ENCODE peak calls at places on chromosomes 2 and 18, in ten cellular contexts. One of them, this sample, is unnamed.

GRCh38 chr2:113840463-113840975 is 49.4 kb upstream of the ACTR3 start:
- DNase-seq in endothelial cell: no peak
- DNase-seq in NCI-H2081: no peak
- DNase-seq in transverse colon: no peak
- DNase-seq in left cardiac atrium: no peak
- DNase-seq in stomach: no peak
- DNase-seq in caudate nucleus: no peak
- DNase-seq in foreskin keratinocyte: no peak
- DNase-seq in posterior cingulate gyrus: no peak
- DNase-seq in NCI-H510A: no peak
- DNase-seq in this sample: no peak

GRCh38 chr18:58640428-58640805 is 11.5 kb upstream of the ALPK2 start:
- DNase-seq in endothelial cell: no peak
- DNase-seq in NCI-H2081: no peak
- DNase-seq in transverse colon: no peak
- DNase-seq in left cardiac atrium: no peak
- DNase-seq in stomach: no peak
- DNase-seq in caudate nucleus: no peak
- DNase-seq in foreskin keratinocyte: peak
- DNase-seq in posterior cingulate gyrus: no peak
- DNase-seq in NCI-H510A: no peak
- DNase-seq in this sample: no peak

GRCh38 chr18:59456657-59457056 is 97.6 kb upstream of the LMAN1 start:
- DNase-seq in endothelial cell: no peak
- DNase-seq in NCI-H2081: peak
- DNase-seq in transverse colon: no peak
- DNase-seq in left cardiac atrium: no peak
- DNase-seq in stomach: no peak
- DNase-seq in caudate nucleus: no peak
- DNase-seq in foreskin keratinocyte: no peak
- DNase-seq in posterior cingulate gyrus: no peak
- DNase-seq in NCI-H510A: no peak
- DNase-seq in this sample: no peak

GRCh38 chr2:169676357-169676756 is 17.8 kb downstream of the CFAP210 start:
- DNase-seq in endothelial cell: no peak
- DNase-seq in NCI-H2081: no peak
- DNase-seq in transverse colon: no peak
- DNase-seq in left cardiac atrium: no peak
- DNase-seq in stomach: no peak
- DNase-seq in caudate nucleus: no peak
- DNase-seq in foreskin keratinocyte: no peak
- DNase-seq in posterior cingulate gyrus: no peak
- DNase-seq in NCI-H510A: no peak
- DNase-seq in this sample: no peak

GRCh38 chr2:74146929-74147728 is 583 bp downstream of the BOLA3 start:
- DNase-seq in endothelial cell: no peak
- DNase-seq in NCI-H2081: no peak
- DNase-seq in transverse colon: no peak
- DNase-seq in left cardiac atrium: no peak
- DNase-seq in stomach: no peak
- DNase-seq in caudate nucleus: no peak
- DNase-seq in foreskin keratinocyte: peak
- DNase-seq in posterior cingulate gyrus: no peak
- DNase-seq in NCI-H510A: no peak
- DNase-seq in this sample: peak

GRCh38 chr2:19988600-19988999 is 1.3 kb downstream of the WDR35 start:
- DNase-seq in endothelial cell: no peak
- DNase-seq in NCI-H2081: no peak
- DNase-seq in transverse colon: no peak
- DNase-seq in left cardiac atrium: no peak
- DNase-seq in stomach: no peak
- DNase-seq in caudate nucleus: no peak
- DNase-seq in foreskin keratinocyte: no peak
- DNase-seq in posterior cingulate gyrus: no peak
- DNase-seq in NCI-H510A: no peak
- DNase-seq in this sample: no peak

GRCh38 chr2:127157651-127158460 is 50.9 kb upstream of the BIN1 start:
- DNase-seq in endothelial cell: peak
- DNase-seq in NCI-H2081: no peak
- DNase-seq in transverse colon: no peak
- DNase-seq in left cardiac atrium: no peak
- DNase-seq in stomach: peak
- DNase-seq in caudate nucleus: no peak
- DNase-seq in foreskin keratinocyte: no peak
- DNase-seq in posterior cingulate gyrus: no peak
- DNase-seq in NCI-H510A: no peak
- DNase-seq in this sample: no peak

GRCh38 chr18:68439672-68440071 is 275.2 kb downstream of the TMX3 start:
- DNase-seq in endothelial cell: no peak
- DNase-seq in NCI-H2081: no peak
- DNase-seq in transverse colon: no peak
- DNase-seq in left cardiac atrium: no peak
- DNase-seq in stomach: no peak
- DNase-seq in caudate nucleus: no peak
- DNase-seq in foreskin keratinocyte: no peak
- DNase-seq in posterior cingulate gyrus: no peak
- DNase-seq in NCI-H510A: no peak
- DNase-seq in this sample: no peak

GRCh38 chr18:24672165-24672950 is 211.9 kb downstream of the HRH4 start:
- DNase-seq in endothelial cell: no peak
- DNase-seq in NCI-H2081: no peak
- DNase-seq in transverse colon: no peak
- DNase-seq in left cardiac atrium: no peak
- DNase-seq in stomach: no peak
- DNase-seq in caudate nucleus: no peak
- DNase-seq in foreskin keratinocyte: no peak
- DNase-seq in posterior cingulate gyrus: no peak
- DNase-seq in NCI-H510A: no peak
- DNase-seq in this sample: no peak

GRCh38 chr2:168562971-168563370 is 106.9 kb downstream of the CERS6 start:
- DNase-seq in endothelial cell: no peak
- DNase-seq in NCI-H2081: no peak
- DNase-seq in transverse colon: no peak
- DNase-seq in left cardiac atrium: no peak
- DNase-seq in stomach: no peak
- DNase-seq in caudate nucleus: no peak
- DNase-seq in foreskin keratinocyte: no peak
- DNase-seq in posterior cingulate gyrus: no peak
- DNase-seq in NCI-H510A: no peak
- DNase-seq in this sample: no peak

GRCh38 chr18:27583021-27583420 is 397.9 kb upstream of the CHST9 start:
- DNase-seq in endothelial cell: no peak
- DNase-seq in NCI-H2081: no peak
- DNase-seq in transverse colon: no peak
- DNase-seq in left cardiac atrium: no peak
- DNase-seq in stomach: no peak
- DNase-seq in caudate nucleus: no peak
- DNase-seq in foreskin keratinocyte: no peak
- DNase-seq in posterior cingulate gyrus: no peak
- DNase-seq in NCI-H510A: no peak
- DNase-seq in this sample: no peak

GRCh38 chr2:25233916-25234610 is 65.7 kb upstream of the POMC start:
- DNase-seq in endothelial cell: no peak
- DNase-seq in NCI-H2081: peak
- DNase-seq in transverse colon: no peak
- DNase-seq in left cardiac atrium: no peak
- DNase-seq in stomach: no peak
- DNase-seq in caudate nucleus: no peak
- DNase-seq in foreskin keratinocyte: no peak
- DNase-seq in posterior cingulate gyrus: no peak
- DNase-seq in NCI-H510A: no peak
- DNase-seq in this sample: no peak

GRCh38 chr2:199922856-199923255 is 11.8 kb downstream of the C2orf69 start:
- DNase-seq in endothelial cell: no peak
- DNase-seq in NCI-H2081: no peak
- DNase-seq in transverse colon: no peak
- DNase-seq in left cardiac atrium: no peak
- DNase-seq in stomach: no peak
- DNase-seq in caudate nucleus: peak
- DNase-seq in foreskin keratinocyte: no peak
- DNase-seq in posterior cingulate gyrus: no peak
- DNase-seq in NCI-H510A: no peak
- DNase-seq in this sample: no peak

GRCh38 chr2:168062054-168062453 is 185.3 kb downstream of the STK39 start:
- DNase-seq in endothelial cell: no peak
- DNase-seq in NCI-H2081: no peak
- DNase-seq in transverse colon: no peak
- DNase-seq in left cardiac atrium: no peak
- DNase-seq in stomach: no peak
- DNase-seq in caudate nucleus: no peak
- DNase-seq in foreskin keratinocyte: no peak
- DNase-seq in posterior cingulate gyrus: no peak
- DNase-seq in NCI-H510A: no peak
- DNase-seq in this sample: no peak

GRCh38 chr18:10689231-10689953 is 163.6 kb downstream of the NAPG start:
- DNase-seq in endothelial cell: no peak
- DNase-seq in NCI-H2081: no peak
- DNase-seq in transverse colon: no peak
- DNase-seq in left cardiac atrium: no peak
- DNase-seq in stomach: no peak
- DNase-seq in caudate nucleus: no peak
- DNase-seq in foreskin keratinocyte: no peak
- DNase-seq in posterior cingulate gyrus: no peak
- DNase-seq in NCI-H510A: no peak
- DNase-seq in this sample: no peak

GRCh38 chr2:148221166-148221565 is 200.3 kb downstream of the MBD5 start:
- DNase-seq in endothelial cell: no peak
- DNase-seq in NCI-H2081: no peak
- DNase-seq in transverse colon: no peak
- DNase-seq in left cardiac atrium: no peak
- DNase-seq in stomach: no peak
- DNase-seq in caudate nucleus: no peak
- DNase-seq in foreskin keratinocyte: no peak
- DNase-seq in posterior cingulate gyrus: no peak
- DNase-seq in NCI-H510A: no peak
- DNase-seq in this sample: no peak

GRCh38 chr2:8630676-8631464 is 51.0 kb upstream of the ID2 start:
- DNase-seq in endothelial cell: no peak
- DNase-seq in NCI-H2081: no peak
- DNase-seq in transverse colon: no peak
- DNase-seq in left cardiac atrium: no peak
- DNase-seq in stomach: no peak
- DNase-seq in caudate nucleus: no peak
- DNase-seq in foreskin keratinocyte: no peak
- DNase-seq in posterior cingulate gyrus: no peak
- DNase-seq in NCI-H510A: no peak
- DNase-seq in this sample: no peak

GRCh38 chr2:1824202-1824905 is 80.0 kb upstream of the PXDN start:
- DNase-seq in endothelial cell: no peak
- DNase-seq in NCI-H2081: no peak
- DNase-seq in transverse colon: peak
- DNase-seq in left cardiac atrium: no peak
- DNase-seq in stomach: no peak
- DNase-seq in caudate nucleus: peak
- DNase-seq in foreskin keratinocyte: no peak
- DNase-seq in posterior cingulate gyrus: no peak
- DNase-seq in NCI-H510A: no peak
- DNase-seq in this sample: no peak

GRCh38 chr2:64288321-64288931 is 144.2 kb upstream of the PELI1 start:
- DNase-seq in endothelial cell: no peak
- DNase-seq in NCI-H2081: no peak
- DNase-seq in transverse colon: no peak
- DNase-seq in left cardiac atrium: no peak
- DNase-seq in stomach: no peak
- DNase-seq in caudate nucleus: no peak
- DNase-seq in foreskin keratinocyte: no peak
- DNase-seq in posterior cingulate gyrus: no peak
- DNase-seq in NCI-H510A: no peak
- DNase-seq in this sample: no peak

GRCh38 chr18:9876523-9876866 is 9.3 kb upstream of the TXNDC2 start:
- DNase-seq in endothelial cell: no peak
- DNase-seq in NCI-H2081: no peak
- DNase-seq in transverse colon: no peak
- DNase-seq in left cardiac atrium: no peak
- DNase-seq in stomach: no peak
- DNase-seq in caudate nucleus: no peak
- DNase-seq in foreskin keratinocyte: no peak
- DNase-seq in posterior cingulate gyrus: no peak
- DNase-seq in NCI-H510A: no peak
- DNase-seq in this sample: no peak

GRCh38 chr2:23824777-23825212 is 102.1 kb downstream of the ATAD2B start:
- DNase-seq in endothelial cell: peak
- DNase-seq in NCI-H2081: peak
- DNase-seq in transverse colon: no peak
- DNase-seq in left cardiac atrium: no peak
- DNase-seq in stomach: no peak
- DNase-seq in caudate nucleus: no peak
- DNase-seq in foreskin keratinocyte: peak
- DNase-seq in posterior cingulate gyrus: no peak
- DNase-seq in NCI-H510A: no peak
- DNase-seq in this sample: peak

GRCh38 chr2:23042176-23042909 is 342.6 kb upstream of the KLHL29 start:
- DNase-seq in endothelial cell: no peak
- DNase-seq in NCI-H2081: no peak
- DNase-seq in transverse colon: no peak
- DNase-seq in left cardiac atrium: peak
- DNase-seq in stomach: no peak
- DNase-seq in caudate nucleus: no peak
- DNase-seq in foreskin keratinocyte: no peak
- DNase-seq in posterior cingulate gyrus: no peak
- DNase-seq in NCI-H510A: no peak
- DNase-seq in this sample: peak

GRCh38 chr2:170848587-170848986 is 31.9 kb downstream of the GAD1 start:
- DNase-seq in endothelial cell: no peak
- DNase-seq in NCI-H2081: no peak
- DNase-seq in transverse colon: no peak
- DNase-seq in left cardiac atrium: no peak
- DNase-seq in stomach: no peak
- DNase-seq in caudate nucleus: no peak
- DNase-seq in foreskin keratinocyte: peak
- DNase-seq in posterior cingulate gyrus: no peak
- DNase-seq in NCI-H510A: no peak
- DNase-seq in this sample: peak

GRCh38 chr2:37343537-37344434 is 644 bp upstream of the QPCT start:
- DNase-seq in endothelial cell: peak
- DNase-seq in NCI-H2081: peak
- DNase-seq in transverse colon: no peak
- DNase-seq in left cardiac atrium: peak
- DNase-seq in stomach: no peak
- DNase-seq in caudate nucleus: no peak
- DNase-seq in foreskin keratinocyte: no peak
- DNase-seq in posterior cingulate gyrus: no peak
- DNase-seq in NCI-H510A: no peak
- DNase-seq in this sample: no peak

GRCh38 chr2:54657664-54658083 is 65.8 kb upstream of the EML6 start:
- DNase-seq in endothelial cell: peak
- DNase-seq in NCI-H2081: peak
- DNase-seq in transverse colon: peak
- DNase-seq in left cardiac atrium: peak
- DNase-seq in stomach: peak
- DNase-seq in caudate nucleus: no peak
- DNase-seq in foreskin keratinocyte: no peak
- DNase-seq in posterior cingulate gyrus: no peak
- DNase-seq in NCI-H510A: no peak
- DNase-seq in this sample: no peak

GRCh38 chr2:159243521-159243920 is 43.0 kb downstream of the WDSUB1 start:
- DNase-seq in endothelial cell: no peak
- DNase-seq in NCI-H2081: no peak
- DNase-seq in transverse colon: no peak
- DNase-seq in left cardiac atrium: no peak
- DNase-seq in stomach: no peak
- DNase-seq in caudate nucleus: no peak
- DNase-seq in foreskin keratinocyte: peak
- DNase-seq in posterior cingulate gyrus: no peak
- DNase-seq in NCI-H510A: no peak
- DNase-seq in this sample: peak

GRCh38 chr2:197028633-197029032 is 102.1 kb upstream of the PGAP1 start:
- DNase-seq in endothelial cell: no peak
- DNase-seq in NCI-H2081: no peak
- DNase-seq in transverse colon: no peak
- DNase-seq in left cardiac atrium: no peak
- DNase-seq in stomach: no peak
- DNase-seq in caudate nucleus: no peak
- DNase-seq in foreskin keratinocyte: no peak
- DNase-seq in posterior cingulate gyrus: no peak
- DNase-seq in NCI-H510A: no peak
- DNase-seq in this sample: no peak

GRCh38 chr2:10417551-10418335 is 30.4 kb downstream of the ODC1 start:
- DNase-seq in endothelial cell: no peak
- DNase-seq in NCI-H2081: no peak
- DNase-seq in transverse colon: no peak
- DNase-seq in left cardiac atrium: no peak
- DNase-seq in stomach: no peak
- DNase-seq in caudate nucleus: no peak
- DNase-seq in foreskin keratinocyte: no peak
- DNase-seq in posterior cingulate gyrus: no peak
- DNase-seq in NCI-H510A: no peak
- DNase-seq in this sample: no peak